ENCODE peak calls at places on chromosomes 6 and 20, in seven cellular contexts. One of them, this sample, is unnamed.

GRCh38 chr6:28203201-28203600 is 21.9 kb upstream of the ZSCAN9 start:
- DNase-seq in chondrocyte: no peak
- DNase-seq in progenitor cell of endocrine pancreas: no peak
- DNase-seq in lung: no peak
- DNase-seq in AG10803: no peak
- DNase-seq in cardiac muscle cell: no peak
- DNase-seq in tibial artery: no peak
- DNase-seq in this sample: no peak

GRCh38 chr6:147204843-147205311 is 660 bp downstream of the STXBP5 start:
- DNase-seq in lung: no peak
- DNase-seq in AG10803: no peak
- DNase-seq in chondrocyte: no peak
- DNase-seq in progenitor cell of endocrine pancreas: no peak
- DNase-seq in cardiac muscle cell: no peak
- DNase-seq in tibial artery: no peak
- DNase-seq in this sample: no peak

GRCh38 chr6:10659697-10660348 is 34.6 kb downstream of the C6orf52 start:
- DNase-seq in cardiac muscle cell: peak
- DNase-seq in tibial artery: no peak
- DNase-seq in progenitor cell of endocrine pancreas: peak
- DNase-seq in chondrocyte: no peak
- DNase-seq in AG10803: no peak
- DNase-seq in lung: no peak
- DNase-seq in this sample: peak

GRCh38 chr20:37590938-37591490 is 63.3 kb upstream of the BLCAP start:
- DNase-seq in cardiac muscle cell: no peak
- DNase-seq in progenitor cell of endocrine pancreas: no peak
- DNase-seq in AG10803: no peak
- DNase-seq in tibial artery: no peak
- DNase-seq in chondrocyte: peak
- DNase-seq in lung: no peak
- DNase-seq in this sample: no peak

GRCh38 chr20:13995086-13995665 is at the start of gene MACROD2:
- DNase-seq in progenitor cell of endocrine pancreas: peak
- DNase-seq in tibial artery: peak
- DNase-seq in cardiac muscle cell: peak
- DNase-seq in chondrocyte: peak
- DNase-seq in lung: peak
- DNase-seq in AG10803: peak
- DNase-seq in this sample: peak

GRCh38 chr20:37524859-37525708 is 2.6 kb downstream of the BLCAP start:
- DNase-seq in tibial artery: no peak
- DNase-seq in chondrocyte: no peak
- DNase-seq in progenitor cell of endocrine pancreas: no peak
- DNase-seq in cardiac muscle cell: peak
- DNase-seq in AG10803: peak
- DNase-seq in lung: no peak
- DNase-seq in this sample: no peak

GRCh38 chr20:36786246-36786645 is 12.7 kb upstream of the DSN1 start:
- DNase-seq in cardiac muscle cell: no peak
- DNase-seq in AG10803: no peak
- DNase-seq in lung: no peak
- DNase-seq in chondrocyte: no peak
- DNase-seq in progenitor cell of endocrine pancreas: no peak
- DNase-seq in tibial artery: no peak
- DNase-seq in this sample: no peak

GRCh38 chr20:40333591-40333990 is 355.4 kb downstream of the MAFB start:
- DNase-seq in chondrocyte: no peak
- DNase-seq in lung: no peak
- DNase-seq in cardiac muscle cell: no peak
- DNase-seq in progenitor cell of endocrine pancreas: no peak
- DNase-seq in AG10803: no peak
- DNase-seq in tibial artery: no peak
- DNase-seq in this sample: no peak

GRCh38 chr20:621115-621756 is 11.1 kb upstream of the TCF15 start:
- DNase-seq in progenitor cell of endocrine pancreas: no peak
- DNase-seq in tibial artery: no peak
- DNase-seq in chondrocyte: no peak
- DNase-seq in lung: no peak
- DNase-seq in cardiac muscle cell: no peak
- DNase-seq in AG10803: peak
- DNase-seq in this sample: no peak

GRCh38 chr20:8427419-8428065 is 295.5 kb downstream of the PLCB1 start:
- DNase-seq in AG10803: no peak
- DNase-seq in tibial artery: no peak
- DNase-seq in cardiac muscle cell: peak
- DNase-seq in chondrocyte: no peak
- DNase-seq in progenitor cell of endocrine pancreas: no peak
- DNase-seq in lung: no peak
- DNase-seq in this sample: no peak

GRCh38 chr6:111253999-111254778 is 166.9 kb downstream of the SLC16A10 start:
- DNase-seq in AG10803: no peak
- DNase-seq in cardiac muscle cell: no peak
- DNase-seq in chondrocyte: no peak
- DNase-seq in tibial artery: no peak
- DNase-seq in lung: no peak
- DNase-seq in progenitor cell of endocrine pancreas: no peak
- DNase-seq in this sample: no peak

GRCh38 chr6:72676995-72677394 is 55.1 kb downstream of the KCNQ5 start:
- DNase-seq in progenitor cell of endocrine pancreas: no peak
- DNase-seq in cardiac muscle cell: no peak
- DNase-seq in tibial artery: no peak
- DNase-seq in lung: no peak
- DNase-seq in AG10803: no peak
- DNase-seq in chondrocyte: no peak
- DNase-seq in this sample: no peak

GRCh38 chr6:21263531-21264287 is 329.8 kb upstream of the SOX4 start:
- DNase-seq in tibial artery: no peak
- DNase-seq in progenitor cell of endocrine pancreas: no peak
- DNase-seq in cardiac muscle cell: peak
- DNase-seq in chondrocyte: no peak
- DNase-seq in AG10803: peak
- DNase-seq in lung: no peak
- DNase-seq in this sample: no peak

GRCh38 chr6:153103256-153103655 is 27.8 kb downstream of the RGS17 start:
- DNase-seq in lung: no peak
- DNase-seq in progenitor cell of endocrine pancreas: no peak
- DNase-seq in AG10803: no peak
- DNase-seq in tibial artery: no peak
- DNase-seq in chondrocyte: no peak
- DNase-seq in cardiac muscle cell: no peak
- DNase-seq in this sample: no peak

GRCh38 chr20:20712004-20712473 is 405 bp downstream of the RALGAPA2 start:
- DNase-seq in AG10803: no peak
- DNase-seq in chondrocyte: no peak
- DNase-seq in cardiac muscle cell: no peak
- DNase-seq in progenitor cell of endocrine pancreas: peak
- DNase-seq in lung: no peak
- DNase-seq in tibial artery: no peak
- DNase-seq in this sample: peak

GRCh38 chr6:704037-704436 is 11.1 kb upstream of the EXOC2 start:
- DNase-seq in progenitor cell of endocrine pancreas: no peak
- DNase-seq in tibial artery: no peak
- DNase-seq in cardiac muscle cell: no peak
- DNase-seq in lung: no peak
- DNase-seq in chondrocyte: no peak
- DNase-seq in AG10803: no peak
- DNase-seq in this sample: no peak

GRCh38 chr20:32626407-32626806 is 41.3 kb upstream of the NOL4L start:
- DNase-seq in AG10803: no peak
- DNase-seq in lung: no peak
- DNase-seq in chondrocyte: no peak
- DNase-seq in progenitor cell of endocrine pancreas: no peak
- DNase-seq in tibial artery: no peak
- DNase-seq in cardiac muscle cell: no peak
- DNase-seq in this sample: no peak

GRCh38 chr20:6604179-6604578 is 163.3 kb upstream of the BMP2 start:
- DNase-seq in progenitor cell of endocrine pancreas: no peak
- DNase-seq in AG10803: no peak
- DNase-seq in chondrocyte: no peak
- DNase-seq in cardiac muscle cell: no peak
- DNase-seq in lung: no peak
- DNase-seq in tibial artery: no peak
- DNase-seq in this sample: no peak

GRCh38 chr6:26157150-26157837 is 70.1 kb downstream of the HFE start:
- DNase-seq in tibial artery: peak
- DNase-seq in cardiac muscle cell: peak
- DNase-seq in lung: peak
- DNase-seq in AG10803: no peak
- DNase-seq in chondrocyte: no peak
- DNase-seq in progenitor cell of endocrine pancreas: peak
- DNase-seq in this sample: peak

DNA sequence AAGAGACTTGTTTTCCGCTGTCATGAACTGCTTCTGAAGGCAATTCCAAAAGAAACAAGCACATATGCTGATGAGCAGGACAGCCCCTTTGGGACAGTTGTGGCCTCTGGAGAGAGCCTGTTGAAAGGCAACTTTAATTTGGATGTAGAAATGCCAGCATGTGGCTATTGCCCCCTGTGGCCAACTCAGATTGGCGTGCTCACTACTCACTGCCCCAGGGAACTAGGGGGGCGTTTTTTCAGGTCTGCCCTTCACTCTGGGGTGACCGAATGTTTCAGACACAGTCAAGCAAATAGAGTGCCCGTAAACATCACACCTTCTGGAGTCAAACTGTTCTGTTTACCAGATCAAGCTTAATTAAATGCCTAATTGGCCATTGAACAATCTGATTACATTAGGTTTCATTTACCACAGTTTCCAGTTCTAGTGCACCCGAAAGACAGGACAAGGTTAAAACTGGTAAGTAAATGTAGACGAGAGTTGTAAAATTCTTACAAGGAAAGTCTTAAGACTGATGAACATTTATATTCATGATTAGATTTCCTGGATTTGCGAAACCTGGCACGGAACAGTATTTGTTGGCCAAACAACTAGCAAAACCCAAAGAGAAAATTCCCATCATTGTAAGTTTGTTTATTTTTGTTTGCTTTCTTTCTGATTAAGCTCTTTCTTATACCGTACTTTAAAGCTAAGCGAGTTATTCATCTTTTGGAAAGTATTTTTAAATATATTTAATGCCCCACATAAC is 75.9 kb upstream of the SYNJ2 start:
- DNase-seq in tibial artery: no peak
- DNase-seq in chondrocyte: no peak
- DNase-seq in AG10803: no peak
- DNase-seq in progenitor cell of endocrine pancreas: no peak
- DNase-seq in cardiac muscle cell: no peak
- DNase-seq in lung: no peak
- DNase-seq in this sample: peak
- TF ChIP-seq CTCF in tibial artery: no peak
- TF ChIP-seq CTCF in chondrocyte: peak
- TF ChIP-seq CTCF in AG10803: no peak
- TF ChIP-seq CTCF in progenitor cell of endocrine pancreas: peak
- TF ChIP-seq CTCF in cardiac muscle cell: no peak
- TF ChIP-seq CTCF in lung: no peak
- TF ChIP-seq CTCF in this sample: no peak

GRCh38 chr6:143232849-143233248 is 172.2 kb downstream of the AIG1 start:
- DNase-seq in AG10803: peak
- DNase-seq in lung: peak
- DNase-seq in cardiac muscle cell: peak
- DNase-seq in progenitor cell of endocrine pancreas: peak
- DNase-seq in tibial artery: no peak
- DNase-seq in chondrocyte: no peak
- DNase-seq in this sample: peak
- TF ChIP-seq CTCF in AG10803: peak
- TF ChIP-seq CTCF in lung: peak
- TF ChIP-seq CTCF in cardiac muscle cell: peak
- TF ChIP-seq CTCF in progenitor cell of endocrine pancreas: peak
- TF ChIP-seq CTCF in tibial artery: peak
- TF ChIP-seq CTCF in chondrocyte: peak
- TF ChIP-seq CTCF in this sample: peak

DNA sequence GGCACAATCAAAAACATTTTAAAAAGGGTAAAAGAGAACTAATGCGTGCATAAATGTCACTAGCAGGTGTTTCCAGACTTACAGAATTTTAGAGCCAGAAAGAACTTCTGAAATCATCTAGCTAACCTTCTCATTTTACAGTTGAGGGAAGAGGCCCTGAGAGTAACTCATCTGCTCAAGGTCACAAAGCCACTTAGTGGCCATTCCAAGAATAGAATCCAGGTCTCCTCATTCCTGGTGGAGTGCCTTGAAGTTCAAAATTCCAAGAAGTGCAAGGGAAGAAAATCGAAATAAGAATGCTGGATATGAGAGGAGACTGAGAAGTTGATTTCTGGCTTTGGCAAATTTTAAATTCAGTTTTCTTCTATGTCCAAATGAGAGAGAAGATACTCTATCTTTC is 3.2 kb upstream of the KIAA0408 start:
- DNase-seq in progenitor cell of endocrine pancreas: no peak
- DNase-seq in tibial artery: no peak
- DNase-seq in AG10803: peak
- DNase-seq in lung: no peak
- DNase-seq in chondrocyte: no peak
- DNase-seq in cardiac muscle cell: no peak
- DNase-seq in this sample: no peak
- TF ChIP-seq CTCF in progenitor cell of endocrine pancreas: no peak
- TF ChIP-seq CTCF in tibial artery: no peak
- TF ChIP-seq CTCF in AG10803: no peak
- TF ChIP-seq CTCF in lung: no peak
- TF ChIP-seq CTCF in chondrocyte: peak
- TF ChIP-seq CTCF in cardiac muscle cell: no peak
- TF ChIP-seq CTCF in this sample: no peak

GRCh38 chr6:34616230-34616591 is 60.1 kb upstream of the SPDEF start:
- DNase-seq in cardiac muscle cell: no peak
- DNase-seq in AG10803: no peak
- DNase-seq in progenitor cell of endocrine pancreas: no peak
- DNase-seq in lung: no peak
- DNase-seq in chondrocyte: no peak
- DNase-seq in tibial artery: no peak
- DNase-seq in this sample: no peak

GRCh38 chr6:34618430-34619182 is 62.5 kb upstream of the SPDEF start:
- DNase-seq in tibial artery: no peak
- DNase-seq in chondrocyte: no peak
- DNase-seq in lung: no peak
- DNase-seq in progenitor cell of endocrine pancreas: no peak
- DNase-seq in cardiac muscle cell: no peak
- DNase-seq in AG10803: no peak
- DNase-seq in this sample: no peak

GRCh38 chr6:34610819-34611477 is 54.8 kb upstream of the SPDEF start:
- DNase-seq in tibial artery: no peak
- DNase-seq in chondrocyte: no peak
- DNase-seq in lung: no peak
- DNase-seq in progenitor cell of endocrine pancreas: no peak
- DNase-seq in cardiac muscle cell: peak
- DNase-seq in AG10803: peak
- DNase-seq in this sample: no peak

DNA sequence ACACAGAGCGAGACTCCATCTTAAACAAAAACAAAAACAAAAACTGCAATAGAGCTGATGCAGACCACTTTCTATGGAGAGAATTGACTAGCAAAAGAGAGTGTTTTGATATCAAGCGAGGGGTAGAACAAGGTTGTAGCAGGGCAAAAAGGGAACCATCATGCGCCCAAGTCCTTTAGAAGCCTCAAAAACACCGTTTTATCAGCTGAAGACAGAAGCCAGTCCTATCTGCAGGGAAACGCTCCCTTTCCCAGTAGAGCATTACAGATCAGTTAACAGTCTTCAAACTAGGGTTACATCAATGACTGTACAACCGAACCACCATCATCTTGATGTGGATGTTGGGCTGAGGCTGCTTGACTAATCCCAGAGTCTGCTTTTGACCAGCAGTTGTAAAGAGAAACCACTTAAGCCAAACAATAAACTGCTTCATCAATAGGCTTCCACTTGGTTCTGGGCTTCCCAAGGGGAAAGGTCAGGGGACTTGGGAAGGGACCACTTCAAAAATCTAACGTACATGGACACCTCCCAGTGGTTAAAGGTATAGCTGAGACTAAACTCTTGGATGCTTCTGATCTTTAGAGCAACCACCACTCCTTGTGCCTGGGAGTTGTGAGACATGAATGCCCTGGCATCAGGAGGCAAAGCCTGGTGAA is 59.6 kb upstream of the SPDEF start:
- DNase-seq in chondrocyte: no peak
- DNase-seq in AG10803: no peak
- DNase-seq in tibial artery: no peak
- DNase-seq in lung: no peak
- DNase-seq in cardiac muscle cell: no peak
- DNase-seq in progenitor cell of endocrine pancreas: no peak
- DNase-seq in this sample: no peak
- TF ChIP-seq CTCF in chondrocyte: no peak
- TF ChIP-seq CTCF in AG10803: no peak
- TF ChIP-seq CTCF in tibial artery: no peak
- TF ChIP-seq CTCF in lung: no peak
- TF ChIP-seq CTCF in cardiac muscle cell: no peak
- TF ChIP-seq CTCF in progenitor cell of endocrine pancreas: no peak
- TF ChIP-seq CTCF in this sample: no peak

This sample was measured in glutamatergic neuron.